ENCODE peak calls at places on chromosomes 12 and 14, in four cellular contexts. U is stomach, D is tibial nerve, K is A549. J is an unnamed sample.

GRCh38 chr14:73216035-73216434 is 21.3 kb upstream of the PAPLN start:
- DNase-seq in U (no peak), D (no peak), K (no peak), J (no peak)

GRCh38 chr12:64742371-64742770 is 16.8 kb downstream of the GNS start:
- DNase-seq in U (no peak), D (no peak), K (no peak), J (no peak)

GRCh38 chr12:7907009-7907408 is 29.0 kb downstream of the SLC2A3 start:
- DNase-seq in U (peak), D (peak), K (peak), J (no peak)

GRCh38 chr14:55717621-55718020 is 137.6 kb downstream of the KTN1 start:
- DNase-seq in U (no peak), D (no peak), K (no peak), J (no peak)

GRCh38 chr12:119728437-119728730 is 60.5 kb downstream of the PRKAB1 start:
- DNase-seq in U (no peak), D (no peak), K (no peak), J (no peak)

GRCh38 chr14:60253649-60254048 is 4.6 kb downstream of the PPM1A start:
- DNase-seq in U (no peak), D (no peak), K (no peak), J (no peak)

GRCh38 chr12:109710279-109710746 is 3.3 kb upstream of the FAM222A start:
- DNase-seq in U (no peak), D (no peak), K (no peak), J (no peak)

GRCh38 chr14:96676161-96676560 is 121.0 kb upstream of the VRK1 start:
- DNase-seq in U (no peak), D (no peak), K (peak), J (no peak)

GRCh38 chr14:99685061-99685995 is 1.2 kb downstream of the CYP46A1 start:
- DNase-seq in U (peak), D (no peak), K (no peak), J (no peak)

GRCh38 chr12:126389215-126389841 is 1324.1 kb downstream of the AACS start:
- DNase-seq in U (no peak), D (no peak), K (no peak), J (no peak)

GRCh38 chr12:3680919-3681594 is 71.9 kb downstream of the CRACR2A start:
- DNase-seq in U (peak), D (peak), K (no peak), J (no peak)

GRCh38 chr12:49874142-49874897 is 29.4 kb downstream of the FAIM2 start:
- DNase-seq in U (no peak), D (no peak), K (no peak), J (peak)

GRCh38 chr14:52267501-52268190 is at the start of gene PTGDR:
- DNase-seq in U (peak), D (no peak), K (no peak), J (peak)

GRCh38 chr12:116384629-116385485 is 107.4 kb upstream of the MED13L start:
- DNase-seq in U (no peak), D (no peak), K (peak), J (no peak)

GRCh38 chr12:52891044-52891443 is 13.8 kb downstream of the KRT8 start:
- DNase-seq in U (no peak), D (no peak), K (peak), J (no peak)

GRCh38 chr14:101508948-101509729 is 52.2 kb upstream of the DIO3 start:
- DNase-seq in U (no peak), D (no peak), K (no peak), J (peak)

GRCh38 chr14:72686101-72686500 is 207.8 kb downstream of the DPF3 start:
- DNase-seq in U (no peak), D (no peak), K (no peak), J (no peak)

GRCh38 chr12:125092872-125093680 is 27.8 kb downstream of the AACS start:
- DNase-seq in U (peak), D (no peak), K (peak), J (no peak)

GRCh38 chr12:128140551-128140950 is 126.4 kb upstream of the TMEM132C start:
- DNase-seq in U (no peak), D (no peak), K (peak), J (no peak)

GRCh38 chr12:128131955-128132354 is 135.0 kb upstream of the TMEM132C start:
- DNase-seq in U (no peak), D (no peak), K (no peak), J (no peak)

GRCh38 chr12:128138125-128138524 is 128.8 kb upstream of the TMEM132C start:
- DNase-seq in U (no peak), D (no peak), K (no peak), J (no peak)

GRCh38 chr12:128133321-128134050 is 133.5 kb upstream of the TMEM132C start:
- DNase-seq in U (no peak), D (no peak), K (no peak), J (no peak)

DNA sequence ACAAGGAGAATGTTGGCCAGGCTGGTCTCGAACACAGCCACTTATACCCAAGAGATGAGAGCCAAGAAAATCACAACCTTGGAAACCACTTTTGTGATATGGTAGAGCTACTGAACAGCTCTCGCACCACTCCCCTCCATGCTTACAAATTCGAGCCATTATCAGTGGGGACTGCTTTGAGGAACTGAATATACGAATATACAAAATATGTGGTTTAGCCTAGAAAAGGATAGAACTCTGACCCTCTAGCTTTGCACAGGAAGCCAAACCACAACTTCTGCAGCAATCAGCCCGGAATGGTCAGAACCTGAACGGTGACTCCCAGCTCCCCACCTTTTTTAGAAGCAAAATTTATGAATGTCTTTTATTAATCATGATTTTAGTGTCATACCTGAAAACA is 129.8 kb upstream of the TMEM132C start:
- DNase-seq in U (no peak), D (no peak), K (no peak), J (no peak)
- H3K27ac ChIP-seq in U (no peak), D (no peak), K (no peak), J (no peak)

GRCh38 chr14:77580964-77581505 is 35.4 kb downstream of the SPTLC2 start:
- DNase-seq in U (no peak), D (no peak), K (no peak), J (no peak)
- H3K4me3 ChIP-seq in U (peak), D (no peak), K (no peak), J (no peak)

GRCh38 chr14:88380405-88380804 is 5.1 kb upstream of the SPATA7 start:
- DNase-seq in U (no peak), D (no peak), K (peak), J (no peak)
- TF ChIP-seq CTCF in U (no peak), D (no peak), K (peak), J (no peak)

GRCh38 chr12:8950702-8951478 is 1.4 kb upstream of the M6PR start:
- DNase-seq in U (no peak), D (no peak), K (no peak), J (no peak)
- H3K27ac ChIP-seq in U (peak), D (peak), K (peak), J (peak)

GRCh38 chr12:69500631-69501030 is 30.4 kb downstream of the FRS2 start:
- DNase-seq in U (no peak), D (no peak), K (no peak), J (no peak)

GRCh38 chr12:69497308-69498026 is 27.3 kb downstream of the FRS2 start:
- DNase-seq in U (no peak), D (no peak), K (no peak), J (no peak)

GRCh38 chr12:69508091-69508490 is 37.9 kb downstream of the FRS2 start:
- DNase-seq in U (no peak), D (no peak), K (no peak), J (no peak)

GRCh38 chr12:69501154-69501895 is 31.1 kb downstream of the FRS2 start:
- DNase-seq in U (no peak), D (no peak), K (no peak), J (no peak)

DNA sequence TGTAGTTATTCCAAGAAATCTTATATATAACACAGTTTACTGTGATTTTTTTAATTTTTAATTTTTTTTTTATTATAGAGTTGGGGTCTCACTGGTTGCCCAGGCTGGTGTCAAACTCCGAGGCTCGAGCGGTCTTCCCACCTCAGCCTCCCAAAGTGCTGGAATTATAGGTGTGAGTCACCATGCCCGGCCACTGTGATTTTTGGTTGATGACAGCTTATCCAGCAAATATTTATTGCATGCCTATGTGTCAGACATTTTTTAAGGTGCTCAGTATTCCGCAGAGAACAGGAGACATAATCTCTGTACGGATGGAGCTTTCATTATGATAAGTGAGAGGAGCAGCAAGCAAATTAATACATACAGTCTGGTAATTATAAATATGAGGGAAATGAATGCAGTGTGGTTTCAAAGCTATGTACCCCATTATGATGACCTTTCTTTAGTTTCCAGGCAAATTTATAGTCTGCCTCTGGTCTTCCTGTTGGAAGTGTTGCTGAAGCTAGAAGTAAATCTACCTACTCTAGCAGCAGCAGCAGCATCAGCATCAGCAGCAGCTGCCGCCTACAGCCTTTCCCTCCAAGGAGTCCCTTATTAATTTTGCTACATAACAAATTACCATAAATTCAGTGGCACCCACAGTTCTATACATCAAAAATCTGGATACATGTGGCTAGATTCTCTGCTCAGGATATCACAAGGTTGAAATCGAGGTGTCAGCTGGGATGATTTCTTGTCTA is 32.3 kb downstream of the FRS2 start:
- DNase-seq in U (no peak), D (no peak), K (peak), J (no peak)
- H3K4me3 ChIP-seq in U (no peak), D (no peak), K (no peak), J (no peak)